ENCODE peak calls at places on chromosome 13, in seven cellular contexts. One of them, this sample, is unnamed.

GRCh38 chr13:112106467-112107141 is 39.7 kb downstream of the SOX1 start:
- DNase-seq in heart left ventricle: no peak
- DNase-seq in spleen: no peak
- DNase-seq in natural killer cell treated with Interleukin-12 subunit alpha and Interleukin-12 subunit beta and Interleukin-15 and Interleukin-18, amount 100 ng/mL, for 72 hours: no peak
- DNase-seq in lung: no peak
- DNase-seq in activated T-cell treated with anti-CD3 and anti-CD28 coated beads, Interleukin-2, amount 50 U/mL, for 48 hours: no peak
- DNase-seq in iris pigment epithelial cell: no peak
- DNase-seq in this sample: no peak

GRCh38 chr13:66210677-66211076 is 1019.5 kb downstream of the PCDH9 start:
- DNase-seq in lung: no peak
- DNase-seq in spleen: no peak
- DNase-seq in natural killer cell treated with Interleukin-12 subunit alpha and Interleukin-12 subunit beta and Interleukin-15 and Interleukin-18, amount 100 ng/mL, for 72 hours: no peak
- DNase-seq in iris pigment epithelial cell: peak
- DNase-seq in heart left ventricle: no peak
- DNase-seq in activated T-cell treated with anti-CD3 and anti-CD28 coated beads, Interleukin-2, amount 50 U/mL, for 48 hours: no peak
- DNase-seq in this sample: no peak

GRCh38 chr13:33524086-33524485 is 238.5 kb upstream of the STARD13 start:
- DNase-seq in activated T-cell treated with anti-CD3 and anti-CD28 coated beads, Interleukin-2, amount 50 U/mL, for 48 hours: no peak
- DNase-seq in heart left ventricle: no peak
- DNase-seq in spleen: no peak
- DNase-seq in lung: no peak
- DNase-seq in iris pigment epithelial cell: peak
- DNase-seq in natural killer cell treated with Interleukin-12 subunit alpha and Interleukin-12 subunit beta and Interleukin-15 and Interleukin-18, amount 100 ng/mL, for 72 hours: no peak
- DNase-seq in this sample: no peak

GRCh38 chr13:106183410-106184128 is 351.9 kb downstream of the EFNB2 start:
- DNase-seq in heart left ventricle: no peak
- DNase-seq in natural killer cell treated with Interleukin-12 subunit alpha and Interleukin-12 subunit beta and Interleukin-15 and Interleukin-18, amount 100 ng/mL, for 72 hours: no peak
- DNase-seq in spleen: no peak
- DNase-seq in activated T-cell treated with anti-CD3 and anti-CD28 coated beads, Interleukin-2, amount 50 U/mL, for 48 hours: no peak
- DNase-seq in lung: no peak
- DNase-seq in iris pigment epithelial cell: no peak
- DNase-seq in this sample: no peak

GRCh38 chr13:27976362-27977177 is 7.5 kb upstream of the CDX2 start:
- DNase-seq in spleen: no peak
- DNase-seq in natural killer cell treated with Interleukin-12 subunit alpha and Interleukin-12 subunit beta and Interleukin-15 and Interleukin-18, amount 100 ng/mL, for 72 hours: no peak
- DNase-seq in iris pigment epithelial cell: no peak
- DNase-seq in heart left ventricle: no peak
- DNase-seq in activated T-cell treated with anti-CD3 and anti-CD28 coated beads, Interleukin-2, amount 50 U/mL, for 48 hours: no peak
- DNase-seq in lung: no peak
- DNase-seq in this sample: peak

GRCh38 chr13:72692884-72693514 is 34.4 kb downstream of the MZT1 start:
- DNase-seq in activated T-cell treated with anti-CD3 and anti-CD28 coated beads, Interleukin-2, amount 50 U/mL, for 48 hours: no peak
- DNase-seq in iris pigment epithelial cell: no peak
- DNase-seq in lung: no peak
- DNase-seq in heart left ventricle: no peak
- DNase-seq in spleen: no peak
- DNase-seq in natural killer cell treated with Interleukin-12 subunit alpha and Interleukin-12 subunit beta and Interleukin-15 and Interleukin-18, amount 100 ng/mL, for 72 hours: no peak
- DNase-seq in this sample: no peak

GRCh38 chr13:24875566-24875965 is 111.6 kb downstream of the RNF17 start:
- DNase-seq in activated T-cell treated with anti-CD3 and anti-CD28 coated beads, Interleukin-2, amount 50 U/mL, for 48 hours: no peak
- DNase-seq in spleen: no peak
- DNase-seq in natural killer cell treated with Interleukin-12 subunit alpha and Interleukin-12 subunit beta and Interleukin-15 and Interleukin-18, amount 100 ng/mL, for 72 hours: no peak
- DNase-seq in lung: no peak
- DNase-seq in heart left ventricle: no peak
- DNase-seq in iris pigment epithelial cell: no peak
- DNase-seq in this sample: no peak

GRCh38 chr13:30334663-30335386 is 27.5 kb upstream of the KATNAL1 start:
- DNase-seq in spleen: no peak
- DNase-seq in lung: no peak
- DNase-seq in heart left ventricle: no peak
- DNase-seq in natural killer cell treated with Interleukin-12 subunit alpha and Interleukin-12 subunit beta and Interleukin-15 and Interleukin-18, amount 100 ng/mL, for 72 hours: no peak
- DNase-seq in activated T-cell treated with anti-CD3 and anti-CD28 coated beads, Interleukin-2, amount 50 U/mL, for 48 hours: peak
- DNase-seq in iris pigment epithelial cell: peak
- DNase-seq in this sample: no peak

This sample was measured in stomach.